ENCODE peak calls at places on chromosomes 3 and 15, in four cellular contexts. B, K, N and X are unnamed samples.

GRCh38 chr15:74725845-74726773 is 781 bp upstream of the CYP1A1 start:
- DNase-seq in K (no peak), B (peak), N (no peak), X (no peak)

GRCh38 chr3:41286305-41286704 is 87.0 kb downstream of the CTNNB1 start:
- DNase-seq in N (no peak), B (no peak), K (no peak), X (no peak)

GRCh38 chr15:71301958-71302621 is 186.8 kb downstream of the THSD4 start:
- DNase-seq in K (no peak), B (no peak), N (no peak), X (peak)

GRCh38 chr3:177056927-177057326 is 140.4 kb downstream of the TBL1XR1 start:
- DNase-seq in K (no peak), B (no peak), N (no peak), X (no peak)

GRCh38 chr3:61682671-61683408 is 121.5 kb downstream of the PTPRG start:
- DNase-seq in N (no peak), B (peak), K (no peak), X (no peak)

GRCh38 chr3:196322-197153 is at the start of gene CHL1:
- DNase-seq in K (no peak), N (peak), B (peak), X (no peak)

GRCh38 chr3:188497021-188497420 is 343.1 kb downstream of the LPP start:
- DNase-seq in K (no peak), N (no peak), B (no peak), X (no peak)

GRCh38 chr15:77226652-77227051 is 155.7 kb upstream of the TSPAN3 start:
- DNase-seq in B (no peak), N (no peak), K (no peak), X (no peak)

GRCh38 chr15:62606376-62607164 is 436.0 kb upstream of the TPM1 start:
- DNase-seq in B (no peak), K (no peak), N (peak), X (peak)

GRCh38 chr3:171704002-171704401 is 106.3 kb downstream of the PLD1 start:
- DNase-seq in B (no peak), K (peak), N (peak), X (peak)

GRCh38 chr3:102038477-102039142 is 189.3 kb downstream of the NFKBIZ start:
- DNase-seq in N (no peak), K (no peak), B (no peak), X (no peak)

GRCh38 chr15:64923546-64923945 is 11.8 kb downstream of the ANKDD1A start:
- DNase-seq in N (no peak), B (no peak), K (no peak), X (no peak)

GRCh38 chr3:5480190-5480589 is 292.7 kb downstream of the EDEM1 start:
- DNase-seq in N (no peak), K (no peak), B (no peak), X (no peak)

GRCh38 chr3:69410301-69410700 is 24.4 kb upstream of the FRMD4B start:
- DNase-seq in K (peak), N (peak), B (peak), X (peak)

GRCh38 chr15:34009656-34010055 is 29.3 kb downstream of the AVEN start:
- DNase-seq in N (no peak), K (no peak), B (no peak), X (no peak)

GRCh38 chr3:23094890-23095462 is 108.2 kb upstream of the UBE2E2 start:
- DNase-seq in K (no peak), B (peak), N (peak), X (peak)

GRCh38 chr15:91199511-91199910 is 99.5 kb downstream of the SV2B start:
- DNase-seq in N (no peak), K (no peak), B (no peak), X (no peak)

GRCh38 chr15:43127752-43128151 is 5.6 kb upstream of the TMEM62 start:
- DNase-seq in B (peak), N (no peak), K (no peak), X (no peak)

GRCh38 chr15:43132830-43133428 is 457 bp upstream of the TMEM62 start:
- DNase-seq in B (no peak), K (peak), N (no peak), X (no peak)

GRCh38 chr15:43135351-43135750 is 2.0 kb downstream of the TMEM62 start:
- DNase-seq in B (no peak), K (no peak), N (no peak), X (no peak)

GRCh38 chr15:43134157-43134637 is 811 bp downstream of the TMEM62 start:
- DNase-seq in N (no peak), K (peak), B (no peak), X (no peak)

GRCh38 chr15:43133429-43134156 is at the start of gene TMEM62:
- DNase-seq in K (peak), N (peak), B (peak), X (peak)
- TF ChIP-seq EZH2 in K (no peak), N (no peak), B (no peak), X (no peak)

GRCh38 chr15:31361764-31362120 is 35.1 kb downstream of the KLF13 start:
- DNase-seq in B (no peak), K (no peak), N (peak), X (no peak)
- TF ChIP-seq CTCF in B (no peak), K (no peak), N (no peak), X (no peak)

DNA sequence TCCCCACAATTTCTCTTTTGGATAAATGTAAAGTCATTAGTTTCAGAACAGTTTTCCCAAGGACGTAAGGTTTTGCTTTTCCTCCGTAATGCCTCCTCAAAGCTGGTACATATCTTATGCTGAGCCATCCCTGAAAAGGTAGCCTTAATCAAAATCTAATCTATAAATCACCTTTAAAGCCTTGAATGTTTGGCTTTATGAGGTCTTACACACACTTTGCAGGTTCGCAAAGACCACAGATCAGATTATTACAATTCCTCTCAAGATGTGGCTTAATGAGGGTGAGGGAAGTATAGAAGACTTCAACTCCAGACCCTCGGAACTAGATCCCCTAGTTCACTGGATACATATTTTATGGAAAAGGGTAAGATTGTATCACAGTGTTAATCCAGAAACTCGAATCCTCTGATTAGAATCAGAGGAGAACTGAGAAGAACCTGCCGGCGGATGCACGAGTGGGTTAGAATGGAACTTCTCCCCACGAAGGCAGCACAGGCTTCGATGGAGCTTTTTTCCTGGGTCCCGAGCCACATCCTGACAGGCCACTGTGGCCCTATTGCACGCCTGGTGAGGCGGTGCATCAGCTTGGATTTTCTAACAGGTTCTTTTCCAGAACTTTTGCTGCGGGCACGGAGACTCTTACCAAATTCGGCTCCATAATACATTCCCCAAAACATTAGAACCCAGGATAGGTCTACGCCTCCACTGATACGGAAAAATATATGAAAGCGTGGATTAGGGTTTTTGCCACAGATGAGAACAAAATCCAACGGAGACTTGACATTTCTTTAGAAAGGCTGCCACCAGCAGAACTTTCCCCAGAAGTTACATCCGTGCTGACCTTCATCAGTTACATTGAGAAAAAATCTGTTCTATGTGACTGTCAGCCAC is 1.2 kb downstream of the CTXND1 start:
- DNase-seq in K (no peak), B (no peak), N (no peak), X (no peak)
- TF ChIP-seq EZH2 in K (no peak), B (peak), N (no peak), X (no peak)

GRCh38 chr3:39150803-39151631 is 2.4 kb downstream of the CSRNP1 start:
- DNase-seq in K (peak), N (peak), B (peak), X (peak)

GRCh38 chr3:39149059-39149455 is 4.3 kb downstream of the CSRNP1 start:
- DNase-seq in N (no peak), B (no peak), K (no peak), X (no peak)

GRCh38 chr3:39148116-39149058 is 5.0 kb downstream of the CSRNP1 start:
- DNase-seq in N (peak), K (peak), B (peak), X (peak)

GRCh38 chr3:39149498-39150169 is 3.8 kb downstream of the CSRNP1 start:
- DNase-seq in N (no peak), B (no peak), K (peak), X (no peak)

DNA sequence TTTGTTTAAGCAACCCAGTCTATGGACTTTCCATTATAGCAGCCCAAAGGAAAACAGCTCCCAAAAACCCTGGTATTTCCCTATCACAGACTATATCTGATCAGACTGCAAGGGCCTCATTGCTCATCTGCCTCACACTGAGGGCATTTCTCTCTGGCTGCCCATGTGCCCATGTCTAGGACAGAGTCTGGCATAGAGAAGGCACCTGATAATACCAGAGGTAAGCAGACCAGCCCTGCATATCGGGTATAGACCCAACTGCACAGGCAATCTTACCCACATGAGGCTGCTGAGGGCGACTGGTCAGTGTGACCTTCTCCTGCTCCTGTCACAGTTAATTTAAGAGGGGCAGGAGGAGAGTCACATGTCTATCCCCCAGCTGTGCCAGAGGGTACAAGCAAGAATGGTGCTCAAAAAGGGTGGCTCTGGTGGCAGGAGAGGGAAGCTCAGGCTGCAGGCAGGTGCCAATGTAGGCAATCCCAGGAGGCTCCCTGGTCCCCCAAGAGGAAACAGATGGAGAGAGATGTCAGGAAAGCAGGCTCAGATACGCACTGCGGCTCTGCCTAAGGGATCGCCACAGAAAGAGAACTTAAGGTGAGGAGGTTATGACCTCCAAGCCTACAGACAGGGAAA is 3.1 kb downstream of the CSRNP1 start:
- DNase-seq in K (no peak), N (no peak), B (no peak), X (no peak)
- TF ChIP-seq CTCF in K (no peak), N (peak), B (no peak), X (no peak)

GRCh38 chr3:184582998-184583344 is 21.4 kb downstream of the EPHB3 start:
- DNase-seq in B (no peak), N (no peak), K (no peak), X (no peak)

GRCh38 chr3:184582583-184582982 is 21.0 kb downstream of the EPHB3 start:
- DNase-seq in B (no peak), N (no peak), K (no peak), X (no peak)

GRCh38 chr3:184583345-184584000 is 21.9 kb downstream of the EPHB3 start:
- DNase-seq in N (no peak), B (peak), K (no peak), X (no peak)

GRCh38 chr3:184585545-184585944 is 24.0 kb downstream of the EPHB3 start:
- DNase-seq in K (no peak), N (no peak), B (no peak), X (no peak)

GRCh38 chr3:184584001-184584891 is 22.7 kb downstream of the EPHB3 start:
- DNase-seq in N (no peak), K (peak), B (no peak), X (no peak)
- TF ChIP-seq EZH2 in N (no peak), K (no peak), B (no peak), X (peak)

DNA sequence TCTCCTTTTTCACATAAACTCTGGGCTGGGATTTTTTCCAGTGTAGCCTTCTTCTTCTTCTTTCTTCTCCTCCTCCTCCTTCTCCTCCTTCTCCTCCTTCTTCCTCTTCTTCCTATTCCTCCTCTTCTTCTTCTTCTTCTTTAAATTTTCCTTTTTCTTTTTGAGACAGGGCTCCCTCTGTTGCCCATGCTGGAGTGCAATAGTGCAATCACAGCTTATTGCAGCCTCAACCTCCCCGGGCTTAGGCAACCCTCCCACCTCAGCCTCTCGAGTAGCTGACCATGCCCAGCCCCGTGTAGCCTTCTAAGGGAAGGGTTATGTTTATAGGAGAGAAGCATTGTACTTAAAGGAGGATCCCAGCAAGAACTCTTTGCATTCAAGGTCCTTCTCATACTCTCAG is 24.0 kb upstream of the MYO1E start:
- DNase-seq in B (no peak), N (no peak), K (no peak), X (no peak)
- TF ChIP-seq CTCF in B (no peak), N (no peak), K (no peak), X (no peak)

GRCh38 chr3:133424937-133425869 is 25.3 kb downstream of the BFSP2 start:
- DNase-seq in K (no peak), B (no peak), N (no peak), X (no peak)

GRCh38 chr3:133425898-133426297 is 26.0 kb downstream of the BFSP2 start:
- DNase-seq in K (no peak), N (no peak), B (no peak), X (no peak)

GRCh38 chr3:133426721-133427120 is 26.9 kb downstream of the BFSP2 start:
- DNase-seq in K (no peak), N (no peak), B (no peak), X (peak)

DNA sequence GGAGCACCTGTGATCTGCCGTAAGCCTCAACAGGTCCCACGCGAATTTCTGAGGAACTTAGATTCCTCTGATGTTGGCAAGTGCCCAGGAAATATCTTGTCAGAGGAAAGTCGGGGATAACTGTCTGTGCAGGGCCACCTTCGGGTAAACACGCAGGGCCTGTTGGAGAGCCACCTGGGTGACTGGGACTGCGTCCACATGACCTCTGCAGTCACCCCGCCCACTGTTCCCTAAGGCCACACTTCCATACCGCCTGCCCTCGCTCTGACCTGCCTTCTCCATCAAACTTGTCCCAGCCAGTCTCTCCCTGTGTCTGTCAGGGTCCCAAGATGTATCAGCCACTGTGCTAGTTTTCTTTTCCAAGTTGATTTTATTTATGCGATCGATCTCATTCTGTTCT is 28.7 kb downstream of the BFSP2 start:
- DNase-seq in N (no peak), B (no peak), K (no peak), X (no peak)
- TF ChIP-seq EZH2 in N (no peak), B (no peak), K (no peak), X (no peak)

GRCh38 chr3:119508172-119508845 is 10.0 kb downstream of the TIMMDC1 start:
- DNase-seq in B (no peak), N (no peak), K (peak), X (no peak)
- TF ChIP-seq CTCF in B (no peak), N (no peak), K (no peak), X (no peak)